ENCODE peak calls at places on chromosomes 2 and 18, in five cellular contexts. X, H, L, V and T are unnamed samples.

GRCh38 chr18:6427281-6427680 is 12.6 kb upstream of the L3MBTL4 start:
- DNase-seq in V (no peak), L (no peak), H (no peak), X (no peak), T (no peak)

GRCh38 chr18:9835796-9836195 is 50.0 kb upstream of the TXNDC2 start:
- DNase-seq in H (no peak), X (no peak), L (no peak), V (no peak), T (no peak)

GRCh38 chr2:77101796-77102452 is 420.3 kb downstream of the LRRTM4 start:
- DNase-seq in L (peak), V (no peak), X (no peak), H (no peak), T (no peak)

GRCh38 chr2:111704246-111704645 is 179.7 kb downstream of the ANAPC1 start:
- DNase-seq in X (peak), V (no peak), L (no peak), H (no peak), T (no peak)

GRCh38 chr2:24820598-24821432 is 27.6 kb downstream of the CENPO start:
- DNase-seq in L (no peak), X (no peak), V (peak), H (no peak), T (no peak)

GRCh38 chr2:234422242-234422641 is 74.6 kb downstream of the ARL4C start:
- DNase-seq in H (no peak), V (no peak), L (no peak), X (peak), T (no peak)

GRCh38 chr18:46641917-46642316 is 15.1 kb downstream of the LOXHD1 start:
- DNase-seq in V (peak), L (no peak), H (no peak), X (no peak), T (no peak)

GRCh38 chr2:88831792-88832248 is 140.3 kb downstream of the RPIA start:
- DNase-seq in X (peak), L (peak), H (no peak), V (no peak), T (no peak)

GRCh38 chr2:149122521-149122920 is 84.0 kb downstream of the LYPD6B start:
- DNase-seq in L (no peak), V (no peak), X (no peak), H (no peak), T (no peak)

GRCh38 chr2:86485103-86485502 is 43.9 kb downstream of the KDM3A start:
- DNase-seq in X (no peak), L (no peak), H (no peak), V (no peak), T (no peak)

GRCh38 chr2:101696272-101697123 is 1.0 kb upstream of the MAP4K4 start:
- DNase-seq in L (no peak), V (peak), H (no peak), X (no peak), T (no peak)

GRCh38 chr2:74999464-74999863 is 41.0 kb downstream of the POLE4 start:
- DNase-seq in H (no peak), X (no peak), L (no peak), V (no peak), T (no peak)

GRCh38 chr2:227374158-227374557 is 4.9 kb downstream of the TM4SF20 start:
- DNase-seq in V (no peak), L (no peak), H (no peak), X (peak), T (no peak)

GRCh38 chr2:17674817-17675216 is 78.8 kb downstream of the SMC6 start:
- DNase-seq in L (no peak), X (no peak), H (no peak), V (no peak), T (no peak)

GRCh38 chr2:207236156-207236935 is 70.6 kb upstream of the KLF7 start:
- DNase-seq in L (no peak), X (no peak), V (no peak), H (no peak), T (no peak)

GRCh38 chr18:54608008-54608642 is 17.1 kb downstream of the DYNAP start:
- DNase-seq in H (no peak), X (peak), L (no peak), V (no peak), T (no peak)

GRCh38 chr2:61632276-61633169 is 94.4 kb upstream of the XPO1 start:
- DNase-seq in H (no peak), X (no peak), V (no peak), L (no peak), T (no peak)

GRCh38 chr18:42039396-42039795 is 84.4 kb downstream of the PIK3C3 start:
- DNase-seq in L (no peak), V (no peak), H (no peak), X (no peak), T (no peak)

GRCh38 chr2:110755494-110756078 is 23.2 kb downstream of the ACOXL start:
- DNase-seq in V (peak), X (peak), L (no peak), H (no peak), T (no peak)

GRCh38 chr2:10776231-10776977 is 36.2 kb downstream of the PDIA6 start:
- DNase-seq in V (peak), H (no peak), L (no peak), X (no peak), T (no peak)

GRCh38 chr18:63298393-63299015 is 21.1 kb downstream of the BCL2 start:
- DNase-seq in H (no peak), L (no peak), V (no peak), X (peak), T (no peak)

GRCh38 chr2:73110622-73111299 is 2.0 kb downstream of the RAB11FIP5 start:
- DNase-seq in X (peak), H (no peak), L (no peak), V (peak), T (no peak)

GRCh38 chr2:85675427-85675826 is 7.4 kb upstream of the SFTPB start:
- DNase-seq in V (no peak), X (no peak), H (no peak), L (no peak), T (no peak)

GRCh38 chr2:15050483-15050882 is 418.0 kb downstream of the LRATD1 start:
- DNase-seq in H (no peak), V (peak), X (no peak), L (no peak), T (no peak)

GRCh38 chr18:26874283-26874682 is 8.8 kb upstream of the AQP4 start:
- DNase-seq in L (no peak), H (no peak), V (no peak), X (no peak), T (no peak)

GRCh38 chr2:46369783-46370182 is 72.6 kb downstream of the EPAS1 start:
- DNase-seq in H (no peak), V (no peak), X (no peak), L (no peak), T (no peak)

GRCh38 chr18:26386002-26386401 is 159.8 kb downstream of the TAF4B start:
- DNase-seq in X (peak), L (no peak), V (peak), H (no peak), T (no peak)

GRCh38 chr2:155633887-155634570 is 698.5 kb downstream of the NR4A2 start:
- DNase-seq in H (no peak), V (no peak), X (no peak), L (no peak), T (no peak)

GRCh38 chr2:141767051-141767450 is 363.8 kb downstream of the LRP1B start:
- DNase-seq in X (no peak), V (no peak), L (no peak), H (no peak), T (no peak)